ENCODE peak calls at places on chromosomes 13 and 19, in five cellular contexts. C, F, T, X and G are unnamed samples.

GRCh38 chr19:44746946-44747738 is 1.4 kb upstream of the BCL3 start:
- DNase-seq in X (peak; percentile 91), F (peak; percentile 97), T (peak; percentile 97), C (peak; percentile 98), G (peak; percentile 97)

GRCh38 chr19:30492581-30492980 is 120.4 kb downstream of the ZNF536 start:
- DNase-seq in X (peak; percentile 32), T (no peak), C (no peak), F (no peak), G (no peak)

GRCh38 chr13:21639604-21640003 is 31.3 kb upstream of the FGF9 start:
- DNase-seq in T (no peak), C (no peak), F (no peak), X (no peak), G (no peak)

GRCh38 chr13:29566864-29567263 is 28.6 kb downstream of the SLC7A1 start:
- DNase-seq in X (no peak), F (no peak), T (no peak), C (no peak), G (no peak)

GRCh38 chr13:59358014-59358413 is 805.7 kb downstream of the DIAPH3 start:
- DNase-seq in T (no peak), C (no peak), F (no peak), X (no peak), G (no peak)

GRCh38 chr13:35796627-35797026 is 320.1 kb upstream of the MAB21L1 start:
- DNase-seq in C (no peak), T (no peak), F (no peak), X (no peak), G (no peak)

GRCh38 chr13:25811506-25811905 is 240.3 kb downstream of the SHISA2 start:
- DNase-seq in F (no peak), X (no peak), T (no peak), C (no peak), G (no peak)

GRCh38 chr19:50925734-50926133 is 14.5 kb upstream of the KLK4 start:
- DNase-seq in X (no peak), C (no peak), F (no peak), T (no peak), G (no peak)

GRCh38 chr13:54980651-54981050 is 1952.0 kb downstream of the OLFM4 start:
- DNase-seq in T (no peak), X (no peak), C (no peak), F (no peak), G (no peak)

GRCh38 chr19:19165396-19165795 is 4.7 kb downstream of the MEF2B start:
- DNase-seq in C (no peak), X (no peak), F (no peak), T (no peak), G (no peak)

GRCh38 chr13:66618702-66619101 is 611.4 kb downstream of the PCDH9 start:
- DNase-seq in T (no peak), C (no peak), F (no peak), X (peak; percentile 55), G (no peak)

DNA sequence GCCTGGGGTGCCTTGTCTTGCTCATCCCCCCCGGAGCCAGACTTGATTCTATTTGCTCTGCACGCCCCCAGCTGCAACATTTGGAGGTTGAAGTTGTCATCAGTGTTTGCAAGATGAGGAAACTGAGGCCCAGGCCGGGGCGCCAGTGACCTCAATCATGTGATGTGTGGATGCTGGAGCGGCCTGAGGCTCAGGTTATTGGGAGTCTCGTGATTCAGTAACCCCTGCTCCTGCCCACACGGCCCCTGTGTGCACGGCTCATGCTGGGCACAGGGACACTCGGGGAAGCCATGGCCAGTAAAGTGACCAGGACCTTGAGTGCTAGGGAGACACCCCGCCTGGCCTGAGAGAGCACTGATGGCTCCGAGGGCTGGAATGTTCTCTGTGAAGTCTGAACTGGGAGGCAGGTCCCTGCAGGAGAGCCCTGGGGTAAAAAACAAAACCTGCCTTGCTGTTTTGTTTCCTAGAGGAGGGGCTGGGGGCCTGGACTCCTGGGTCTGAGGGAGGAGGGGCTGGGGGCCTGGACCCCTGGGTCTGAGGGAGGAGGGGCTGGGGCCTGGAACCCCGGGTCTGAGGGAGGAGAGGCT is 1.9 kb downstream of the FGF21 start:
- DNase-seq in T (no peak), F (no peak), X (no peak), C (no peak), G (no peak)
- TF ChIP-seq CTCF in T (no peak), F (no peak), X (no peak), C (no peak), G (no peak)

GRCh38 chr13:33353210-33353609 is 67.7 kb upstream of the STARD13 start:
- DNase-seq in X (no peak), C (peak; percentile 78), F (peak; percentile 74), T (peak; percentile 93), G (peak; percentile 70)
- H3K27ac ChIP-seq in X (no peak overlapping the region), C (peak overlapping the region; percentile 2), F (peak overlapping the region; percentile 93), T (peak overlapping the region; percentile 8), G (peak overlapping the region; percentile 46)

GRCh38 chr19:35407619-35408018 is 36.8 kb downstream of the GPR42 start:
- DNase-seq in X (no peak), T (no peak), F (no peak), C (no peak), G (no peak)
- H3K4me1 ChIP-seq in X (no peaks in the 10 kb centered on the region), T (no peaks in the 10 kb centered on the region), F (no peaks in the 10 kb centered on the region), C (no peaks in the 10 kb centered on the region), G (no peaks in the 10 kb centered on the region)

GRCh38 chr13:51781246-51782022 is 22.5 kb downstream of the DHRS12 start:
- DNase-seq in T (no peak), C (no peak), F (no peak), X (peak; percentile 74), G (no peak)
- TF ChIP-seq CTCF in T (no peak), C (no peak), F (no peak), X (peak; percentile 70), G (no peak)

DNA sequence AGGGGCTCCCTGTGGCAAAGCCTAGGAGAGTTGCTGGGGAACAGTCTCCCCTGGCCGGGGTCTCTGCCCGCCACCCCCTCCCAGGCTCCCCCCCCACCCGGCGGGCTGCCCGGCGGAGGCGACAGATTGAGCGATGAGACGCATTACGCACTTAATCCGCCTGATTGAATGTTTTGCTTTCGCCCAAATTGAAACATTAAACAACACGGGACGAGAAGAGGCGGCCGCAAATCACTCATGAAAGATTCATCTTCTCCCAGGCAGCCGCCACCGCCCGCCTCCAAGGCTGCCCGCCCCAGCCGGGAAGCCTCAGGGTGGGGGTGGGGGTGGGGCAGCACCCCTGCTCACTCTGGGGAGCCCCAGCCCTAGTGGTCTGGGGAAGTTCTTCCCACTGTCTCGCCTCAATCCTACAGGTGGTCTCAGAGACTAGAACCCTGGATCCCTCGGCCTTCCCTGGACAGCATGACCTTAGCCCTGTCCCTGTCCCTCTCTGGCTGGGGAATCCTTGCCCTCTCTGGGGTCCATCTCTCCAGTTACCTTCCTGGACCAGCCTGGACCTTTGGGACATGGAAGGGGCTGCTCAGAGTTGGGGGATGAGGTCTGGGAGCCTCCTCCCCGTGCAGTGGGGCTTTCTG is 7.6 kb upstream of the ERFL start:
- DNase-seq in T (no peak), F (no peak), C (no peak), X (no peak), G (no peak)
- H3K27ac ChIP-seq in T (no peak overlapping the region), F (no peak overlapping the region), C (no peak overlapping the region), X (no peak overlapping the region), G (no peak overlapping the region)

GRCh38 chr13:110907301-110907700 is 7.6 kb downstream of the ANKRD10 start:
- DNase-seq in C (no peak), X (no peak), F (no peak), T (no peak), G (no peak)

GRCh38 chr13:110904748-110905147 is 10.1 kb downstream of the ANKRD10 start:
- DNase-seq in X (no peak), T (no peak), F (no peak), C (no peak), G (no peak)

GRCh38 chr13:110910013-110910890 is 4.6 kb downstream of the ANKRD10 start:
- DNase-seq in X (no peak), T (no peak), F (peak; percentile 36), C (no peak), G (no peak)

GRCh38 chr13:110911880-110912279 is 3.0 kb downstream of the ANKRD10 start:
- DNase-seq in F (no peak), T (no peak), X (no peak), C (no peak), G (no peak)

DNA sequence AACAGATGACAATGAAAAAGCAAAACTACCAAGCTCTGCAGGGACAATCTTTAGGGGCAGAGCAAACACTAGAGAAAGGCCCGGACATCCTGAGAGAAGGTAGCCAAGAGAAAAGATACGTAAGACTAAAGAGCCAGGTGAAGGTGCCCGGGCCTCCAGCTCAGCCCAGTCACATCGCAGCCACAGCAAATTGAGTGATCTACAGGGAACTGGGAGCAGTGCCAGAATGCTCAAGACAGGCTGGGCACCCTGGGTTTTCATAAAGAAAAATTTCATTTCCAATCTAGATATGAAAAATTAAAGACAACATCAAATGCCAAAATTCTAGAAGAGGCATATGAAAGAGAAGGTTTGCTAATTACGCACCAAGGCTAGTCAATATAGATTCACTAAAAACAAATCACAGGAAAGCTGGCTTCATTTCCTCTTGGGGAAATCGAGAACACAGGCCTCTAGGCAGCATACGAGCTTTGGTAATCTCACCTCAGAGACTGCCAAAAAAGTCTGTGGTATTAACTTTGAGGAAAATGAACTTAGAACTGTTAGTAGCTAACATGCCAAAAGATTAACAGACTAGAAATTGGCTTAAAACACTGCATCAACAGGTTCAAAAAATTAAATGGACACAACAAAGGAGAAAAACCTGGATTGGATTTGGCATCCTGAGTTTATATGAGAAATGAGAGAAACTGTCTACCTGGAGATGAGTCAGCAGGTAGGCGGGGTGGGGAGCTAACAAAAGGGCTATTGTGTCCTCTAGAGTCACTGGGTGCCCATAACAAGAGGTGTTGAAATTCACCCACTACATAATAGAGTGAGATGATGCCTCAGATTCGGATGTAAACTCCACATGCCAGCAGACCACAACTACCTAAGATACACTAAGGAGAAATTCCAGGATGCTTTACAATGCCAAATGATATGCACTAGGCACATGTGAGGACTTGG is 6.6 kb downstream of the ANKRD10 start:
- DNase-seq in F (peak; percentile 55), T (no peak), X (peak; percentile 90), C (no peak), G (no peak)
- H3K4me1 ChIP-seq in F (peaks cover 13% of the 10 kb centered on the region), T (peaks cover 67% of the 10 kb centered on the region), X (peaks cover 58% of the 10 kb centered on the region), C (peaks cover 12% of the 10 kb centered on the region), G (no peaks in the 10 kb centered on the region)